ENCODE peak calls at places on chromosomes 7 and 10, in nine cellular contexts. One of them, this sample, is unnamed. For H3K4me1 and H3K9me3, the result is how much of the 10 kb centered on the place peaks cover.

GRCh38 chr10:98260350-98260749 is 7.6 kb downstream of the LOXL4 start:
- DNase-seq in psoas muscle: no peak
- DNase-seq in cardiac muscle cell: no peak
- DNase-seq in CD4-positive, CD25-positive, alpha-beta regulatory T cell: no peak
- DNase-seq in colonic mucosa: no peak
- DNase-seq in fibroblast of lung: no peak
- DNase-seq in tibial artery: no peak
- DNase-seq in endodermal cell: no peak
- DNase-seq in pancreas: no peak
- DNase-seq in this sample: no peak

GRCh38 chr7:20200361-20200760 is 16.8 kb downstream of the MACC1 start:
- DNase-seq in psoas muscle: no peak
- DNase-seq in cardiac muscle cell: no peak
- DNase-seq in CD4-positive, CD25-positive, alpha-beta regulatory T cell: no peak
- DNase-seq in colonic mucosa: no peak
- DNase-seq in fibroblast of lung: no peak
- DNase-seq in tibial artery: no peak
- DNase-seq in endodermal cell: no peak
- DNase-seq in pancreas: no peak
- DNase-seq in this sample: no peak

GRCh38 chr10:71684356-71685173 is 35.0 kb downstream of the C10orf105 start:
- DNase-seq in psoas muscle: peak
- DNase-seq in cardiac muscle cell: no peak
- DNase-seq in CD4-positive, CD25-positive, alpha-beta regulatory T cell: no peak
- DNase-seq in colonic mucosa: peak
- DNase-seq in fibroblast of lung: no peak
- DNase-seq in tibial artery: no peak
- DNase-seq in endodermal cell: peak
- DNase-seq in pancreas: no peak
- DNase-seq in this sample: peak

GRCh38 chr10:110498087-110498981 is 627 bp downstream of the DUSP5 start:
- DNase-seq in psoas muscle: peak
- DNase-seq in cardiac muscle cell: peak
- DNase-seq in CD4-positive, CD25-positive, alpha-beta regulatory T cell: peak
- DNase-seq in colonic mucosa: peak
- DNase-seq in fibroblast of lung: peak
- DNase-seq in tibial artery: peak
- DNase-seq in endodermal cell: peak
- DNase-seq in pancreas: peak
- DNase-seq in this sample: peak

GRCh38 chr10:49009231-49009979 is 69.8 kb upstream of the LRRC18 start:
- DNase-seq in psoas muscle: no peak
- DNase-seq in cardiac muscle cell: no peak
- DNase-seq in CD4-positive, CD25-positive, alpha-beta regulatory T cell: no peak
- DNase-seq in colonic mucosa: no peak
- DNase-seq in fibroblast of lung: no peak
- DNase-seq in tibial artery: no peak
- DNase-seq in endodermal cell: peak
- DNase-seq in pancreas: no peak
- DNase-seq in this sample: no peak

GRCh38 chr7:90944021-90944420 is 320.2 kb upstream of the FZD1 start:
- DNase-seq in psoas muscle: no peak
- DNase-seq in cardiac muscle cell: no peak
- DNase-seq in CD4-positive, CD25-positive, alpha-beta regulatory T cell: no peak
- DNase-seq in colonic mucosa: no peak
- DNase-seq in fibroblast of lung: peak
- DNase-seq in tibial artery: no peak
- DNase-seq in endodermal cell: no peak
- DNase-seq in pancreas: no peak
- DNase-seq in this sample: no peak

GRCh38 chr7:100208911-100209408 is 10.8 kb upstream of the PVRIG start:
- DNase-seq in psoas muscle: no peak
- DNase-seq in cardiac muscle cell: no peak
- DNase-seq in CD4-positive, CD25-positive, alpha-beta regulatory T cell: peak
- DNase-seq in colonic mucosa: no peak
- DNase-seq in fibroblast of lung: no peak
- DNase-seq in tibial artery: no peak
- DNase-seq in endodermal cell: no peak
- DNase-seq in pancreas: no peak
- DNase-seq in this sample: no peak

GRCh38 chr7:157895520-157896375 is 558.9 kb downstream of the DNAJB6 start:
- DNase-seq in psoas muscle: no peak
- DNase-seq in cardiac muscle cell: no peak
- DNase-seq in CD4-positive, CD25-positive, alpha-beta regulatory T cell: no peak
- DNase-seq in colonic mucosa: no peak
- DNase-seq in fibroblast of lung: no peak
- DNase-seq in tibial artery: peak
- DNase-seq in endodermal cell: peak
- DNase-seq in pancreas: no peak
- DNase-seq in this sample: no peak

GRCh38 chr10:120262857-120263547 is 194.0 kb upstream of the PLPP4 start:
- DNase-seq in psoas muscle: no peak
- DNase-seq in cardiac muscle cell: no peak
- DNase-seq in CD4-positive, CD25-positive, alpha-beta regulatory T cell: no peak
- DNase-seq in colonic mucosa: no peak
- DNase-seq in fibroblast of lung: peak
- DNase-seq in tibial artery: no peak
- DNase-seq in endodermal cell: no peak
- DNase-seq in pancreas: no peak
- DNase-seq in this sample: no peak

GRCh38 chr7:485188-486081 is 34.2 kb downstream of the PDGFA start:
- DNase-seq in psoas muscle: peak
- DNase-seq in cardiac muscle cell: no peak
- DNase-seq in CD4-positive, CD25-positive, alpha-beta regulatory T cell: no peak
- DNase-seq in colonic mucosa: peak
- DNase-seq in fibroblast of lung: no peak
- DNase-seq in tibial artery: peak
- DNase-seq in endodermal cell: no peak
- DNase-seq in pancreas: peak
- DNase-seq in this sample: peak

GRCh38 chr7:103347507-103348267 is at the start of gene PSMC2:
- DNase-seq in psoas muscle: peak
- DNase-seq in cardiac muscle cell: peak
- DNase-seq in CD4-positive, CD25-positive, alpha-beta regulatory T cell: peak
- DNase-seq in colonic mucosa: peak
- DNase-seq in fibroblast of lung: peak
- DNase-seq in tibial artery: peak
- DNase-seq in endodermal cell: peak
- DNase-seq in pancreas: no peak
- DNase-seq in this sample: peak

GRCh38 chr7:103348452-103348851 is 1.0 kb downstream of the PSMC2 start:
- DNase-seq in psoas muscle: no peak
- DNase-seq in cardiac muscle cell: no peak
- DNase-seq in CD4-positive, CD25-positive, alpha-beta regulatory T cell: no peak
- DNase-seq in colonic mucosa: no peak
- DNase-seq in fibroblast of lung: no peak
- DNase-seq in tibial artery: no peak
- DNase-seq in endodermal cell: no peak
- DNase-seq in pancreas: no peak
- DNase-seq in this sample: no peak

GRCh38 chr7:103344453-103345149 is at the start of gene DNAJC2:
- DNase-seq in psoas muscle: peak
- DNase-seq in cardiac muscle cell: peak
- DNase-seq in CD4-positive, CD25-positive, alpha-beta regulatory T cell: peak
- DNase-seq in colonic mucosa: peak
- DNase-seq in fibroblast of lung: peak
- DNase-seq in tibial artery: peak
- DNase-seq in endodermal cell: peak
- DNase-seq in pancreas: peak
- DNase-seq in this sample: peak

GRCh38 chr7:103343758-103344452 is 662 bp downstream of the DNAJC2 start:
- DNase-seq in psoas muscle: no peak
- DNase-seq in cardiac muscle cell: peak
- DNase-seq in CD4-positive, CD25-positive, alpha-beta regulatory T cell: peak
- DNase-seq in colonic mucosa: peak
- DNase-seq in fibroblast of lung: peak
- DNase-seq in tibial artery: no peak
- DNase-seq in endodermal cell: no peak
- DNase-seq in pancreas: no peak
- DNase-seq in this sample: peak

DNA sequence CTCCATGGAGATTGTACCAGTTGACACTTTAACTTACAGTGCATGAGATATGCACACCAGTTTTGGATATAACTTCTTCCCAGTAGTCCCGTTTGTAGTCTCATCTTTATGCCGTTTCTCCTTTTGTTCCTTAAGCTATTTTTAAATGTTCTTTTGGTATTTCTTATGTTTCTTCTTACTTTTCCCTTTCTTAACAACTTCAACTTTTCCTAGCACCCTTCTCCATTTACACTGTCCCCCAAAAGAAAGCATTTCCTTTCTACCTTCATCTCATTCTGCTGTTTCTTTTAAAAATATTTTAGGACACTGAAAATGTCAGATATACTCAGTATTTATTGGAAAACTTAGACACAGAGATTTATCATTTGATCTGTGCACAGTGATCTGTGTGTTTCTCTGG is 1.5 kb downstream of the PSMC2 start:
- DNase-seq in psoas muscle: no peak
- DNase-seq in cardiac muscle cell: no peak
- DNase-seq in CD4-positive, CD25-positive, alpha-beta regulatory T cell: no peak
- DNase-seq in colonic mucosa: no peak
- DNase-seq in fibroblast of lung: no peak
- DNase-seq in tibial artery: no peak
- DNase-seq in endodermal cell: no peak
- DNase-seq in pancreas: no peak
- DNase-seq in this sample: no peak
- H3K4me3 ChIP-seq in psoas muscle: peak
- H3K4me3 ChIP-seq in cardiac muscle cell: peak
- H3K4me3 ChIP-seq in CD4-positive, CD25-positive, alpha-beta regulatory T cell: peak
- H3K4me3 ChIP-seq in colonic mucosa: peak
- H3K4me3 ChIP-seq in fibroblast of lung: peak
- H3K4me3 ChIP-seq in tibial artery: peak
- H3K4me3 ChIP-seq in endodermal cell: peak
- H3K4me3 ChIP-seq in pancreas: peak
- H3K4me3 ChIP-seq in this sample: no peak

DNA sequence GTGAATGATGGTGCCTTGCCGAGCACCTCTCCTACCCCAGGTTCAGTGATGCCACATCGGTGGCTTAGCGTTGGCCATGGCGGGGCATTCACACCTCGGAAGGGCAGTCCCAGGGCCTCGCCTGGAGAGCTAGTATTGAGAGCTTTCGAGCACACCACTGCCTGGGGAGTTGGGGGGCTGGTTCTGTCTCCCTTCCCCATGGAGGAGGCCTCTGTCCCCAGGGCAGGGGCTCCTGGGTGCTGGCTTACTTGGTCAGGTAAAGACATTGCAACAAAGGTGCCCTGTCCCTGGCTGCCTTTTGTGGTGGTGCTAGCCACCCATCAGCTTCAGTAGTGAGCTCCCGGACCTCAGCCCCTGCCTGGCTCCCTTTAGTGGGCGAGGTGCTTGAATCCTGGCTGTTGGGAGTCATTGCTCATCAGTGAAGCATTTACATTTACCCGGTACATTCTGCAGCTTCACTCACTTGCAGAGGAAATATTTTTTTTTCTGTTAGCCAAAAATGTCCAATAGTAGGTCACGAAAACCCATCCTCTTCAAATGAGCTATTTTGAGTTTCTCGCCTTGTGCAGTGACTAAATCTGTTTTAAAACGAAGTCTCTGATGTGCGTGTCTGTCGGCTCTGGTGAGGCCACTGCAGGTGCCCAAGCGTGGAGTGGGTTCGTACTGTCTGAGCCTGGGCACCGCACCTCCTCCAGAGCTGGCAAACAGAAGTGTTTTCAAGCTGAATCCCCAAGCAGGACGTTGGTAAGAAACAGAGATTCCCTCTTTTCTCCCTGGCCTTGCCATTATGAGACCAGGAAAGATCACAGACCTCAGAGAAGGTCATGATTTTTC is 95.5 kb downstream of the INPP5A start:
- DNase-seq in psoas muscle: peak
- DNase-seq in cardiac muscle cell: peak
- DNase-seq in CD4-positive, CD25-positive, alpha-beta regulatory T cell: no peak
- DNase-seq in colonic mucosa: no peak
- DNase-seq in fibroblast of lung: peak
- DNase-seq in tibial artery: peak
- DNase-seq in endodermal cell: no peak
- DNase-seq in pancreas: peak
- DNase-seq in this sample: peak
- H3K4me1 ChIP-seq in psoas muscle: half or more
- H3K4me1 ChIP-seq in cardiac muscle cell: half or more
- H3K4me1 ChIP-seq in CD4-positive, CD25-positive, alpha-beta regulatory T cell: under half
- H3K4me1 ChIP-seq in colonic mucosa: under half
- H3K4me1 ChIP-seq in fibroblast of lung: under half
- H3K4me1 ChIP-seq in tibial artery: half or more
- H3K4me1 ChIP-seq in endodermal cell: under half
- H3K4me1 ChIP-seq in pancreas: under half
- H3K4me1 ChIP-seq in this sample: under half

GRCh38 chr10:114502071-114502470 is 97.8 kb upstream of the AFAP1L2 start:
- DNase-seq in psoas muscle: no peak
- DNase-seq in cardiac muscle cell: no peak
- DNase-seq in CD4-positive, CD25-positive, alpha-beta regulatory T cell: no peak
- DNase-seq in colonic mucosa: no peak
- DNase-seq in fibroblast of lung: no peak
- DNase-seq in tibial artery: no peak
- DNase-seq in endodermal cell: no peak
- DNase-seq in pancreas: no peak
- DNase-seq in this sample: no peak
- H3K9me3 ChIP-seq in psoas muscle: under half
- H3K9me3 ChIP-seq in cardiac muscle cell: under half
- H3K9me3 ChIP-seq in CD4-positive, CD25-positive, alpha-beta regulatory T cell: under half
- H3K9me3 ChIP-seq in colonic mucosa: under half
- H3K9me3 ChIP-seq in fibroblast of lung: under half
- H3K9me3 ChIP-seq in tibial artery: under half
- H3K9me3 ChIP-seq in endodermal cell: under half
- H3K9me3 ChIP-seq in pancreas: under half
- H3K9me3 ChIP-seq in this sample: under half

GRCh38 chr7:38862666-38863065 is 46.3 kb downstream of the VPS41 start:
- DNase-seq in psoas muscle: no peak
- DNase-seq in cardiac muscle cell: no peak
- DNase-seq in CD4-positive, CD25-positive, alpha-beta regulatory T cell: no peak
- DNase-seq in colonic mucosa: no peak
- DNase-seq in fibroblast of lung: no peak
- DNase-seq in tibial artery: no peak
- DNase-seq in endodermal cell: no peak
- DNase-seq in pancreas: no peak
- DNase-seq in this sample: no peak

GRCh38 chr7:38858281-38858884 is 50.6 kb downstream of the VPS41 start:
- DNase-seq in psoas muscle: no peak
- DNase-seq in cardiac muscle cell: peak
- DNase-seq in CD4-positive, CD25-positive, alpha-beta regulatory T cell: no peak
- DNase-seq in colonic mucosa: no peak
- DNase-seq in fibroblast of lung: peak
- DNase-seq in tibial artery: no peak
- DNase-seq in endodermal cell: no peak
- DNase-seq in pancreas: no peak
- DNase-seq in this sample: no peak

DNA sequence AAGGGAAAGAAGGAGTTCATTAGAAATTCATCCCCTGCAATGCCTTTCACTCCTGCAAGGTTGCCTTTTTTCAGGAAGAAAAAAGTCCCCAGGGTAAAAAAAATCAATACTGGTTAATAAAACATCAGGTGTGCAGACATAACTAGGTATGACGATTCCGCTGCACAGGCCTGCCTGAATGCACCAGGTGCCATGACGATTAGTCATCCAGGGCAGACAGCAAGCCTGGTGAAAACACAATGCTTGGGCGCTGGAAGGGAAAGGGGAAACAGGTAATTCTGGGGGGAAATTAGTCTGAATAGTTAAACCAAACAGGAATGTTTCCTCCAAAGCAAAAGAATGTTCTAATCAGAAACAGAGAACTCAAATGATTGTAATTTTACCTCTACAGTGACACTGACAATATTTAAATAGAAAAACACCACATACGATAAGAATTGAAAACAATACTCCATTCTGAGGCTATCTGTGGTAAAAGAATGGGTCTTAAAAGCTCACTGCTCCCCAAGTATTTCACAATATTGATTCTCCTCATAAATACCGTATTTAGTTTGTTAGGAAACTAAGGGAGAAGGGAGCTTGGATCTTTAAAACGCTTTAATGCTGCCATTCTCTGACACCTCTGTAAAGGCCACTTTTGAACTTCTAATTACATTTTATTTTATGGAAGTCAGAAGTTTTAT is 45.2 kb downstream of the VPS41 start:
- DNase-seq in psoas muscle: no peak
- DNase-seq in cardiac muscle cell: no peak
- DNase-seq in CD4-positive, CD25-positive, alpha-beta regulatory T cell: no peak
- DNase-seq in colonic mucosa: no peak
- DNase-seq in fibroblast of lung: no peak
- DNase-seq in tibial artery: no peak
- DNase-seq in endodermal cell: peak
- DNase-seq in pancreas: peak
- DNase-seq in this sample: no peak
- H3K4me3 ChIP-seq in psoas muscle: no peak
- H3K4me3 ChIP-seq in cardiac muscle cell: no peak
- H3K4me3 ChIP-seq in CD4-positive, CD25-positive, alpha-beta regulatory T cell: no peak
- H3K4me3 ChIP-seq in colonic mucosa: no peak
- H3K4me3 ChIP-seq in fibroblast of lung: no peak
- H3K4me3 ChIP-seq in tibial artery: no peak
- H3K4me3 ChIP-seq in endodermal cell: peak
- H3K4me3 ChIP-seq in pancreas: no peak
- H3K4me3 ChIP-seq in this sample: no peak